ENCODE peak calls at places on chromosomes 12 and 14, in four cellular contexts. W is adrenal gland, I is GM23338, K is tibial artery. Z is an unnamed sample.

GRCh38 chr14:75985618-75986438 is at the start of gene IFT43:
- DNase-seq in W (peak; percentile 95), I (peak; percentile 90), K (peak; percentile 94), Z (peak; percentile 94)

GRCh38 chr12:45349911-45350310 is 134.0 kb downstream of the ANO6 start:
- DNase-seq in W (no peak), I (no peak), K (no peak), Z (no peak)

GRCh38 chr12:110670161-110670701 is 18.7 kb downstream of the HVCN1 start:
- DNase-seq in W (no peak), I (no peak), K (no peak), Z (no peak)

GRCh38 chr14:61322011-61322798 is 826 bp downstream of the PRKCH start:
- DNase-seq in W (peak; percentile 23), I (peak; percentile 43), K (peak; percentile 70), Z (peak; percentile 76)

GRCh38 chr12:93191461-93191860 is 186.3 kb upstream of the NUDT4 start:
- DNase-seq in W (no peak), I (no peak), K (no peak), Z (no peak)

GRCh38 chr12:10721654-10722501 is 1.2 kb downstream of the YBX3 start:
- DNase-seq in W (peak; percentile 96), I (peak; percentile 70), K (peak; percentile 99), Z (peak; percentile 89)

GRCh38 chr12:128994869-128995268 is 141.6 kb downstream of the GLT1D1 start:
- DNase-seq in W (no peak), I (no peak), K (no peak), Z (no peak)

GRCh38 chr12:110109037-110109836 is 14.9 kb upstream of the IFT81 start:
- DNase-seq in W (peak; percentile 95), I (peak; percentile 49), K (peak; percentile 97), Z (peak; percentile 58)

GRCh38 chr12:21257172-21257571 is 77.5 kb downstream of the SLCO1A2 start:
- DNase-seq in W (no peak), I (no peak), K (no peak), Z (no peak)

GRCh38 chr14:63192085-63192484 is 12.2 kb upstream of the RHOJ start:
- DNase-seq in W (no peak), I (no peak), K (no peak), Z (no peak)
- H3K27ac ChIP-seq in W (no peak overlapping the region), I (no peak overlapping the region), K (no peak overlapping the region), Z (peak overlapping the region; percentile 23)

DNA sequence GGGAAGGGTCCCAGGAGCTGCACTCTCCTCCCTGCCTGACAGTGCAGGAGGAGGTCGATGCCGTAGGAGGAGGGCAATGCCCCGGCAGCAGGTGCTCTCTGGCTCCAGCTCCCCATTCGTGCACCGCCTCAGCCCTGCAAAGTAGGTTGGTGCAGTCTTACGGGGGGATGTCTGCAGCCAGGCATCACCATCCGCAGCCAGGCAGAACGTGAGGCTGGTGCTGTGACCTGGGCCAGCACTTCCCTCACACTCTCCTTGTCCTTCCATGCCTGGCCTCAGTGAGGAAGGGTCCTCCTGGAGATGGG is 185.0 kb upstream of the C14orf180 start:
- DNase-seq in W (no peak), I (no peak), K (no peak), Z (peak; percentile 51)
- H3K4me1 ChIP-seq in W (no peaks in the 10 kb centered on the region), I (no peaks in the 10 kb centered on the region), K (no peaks in the 10 kb centered on the region), Z (peaks cover 39% of the 10 kb centered on the region)

GRCh38 chr12:51186465-51186864 is 13.5 kb upstream of the TFCP2 start:
- DNase-seq in W (no peak), I (no peak), K (no peak), Z (no peak)

GRCh38 chr12:51181558-51181957 is 8.6 kb upstream of the TFCP2 start:
- DNase-seq in W (no peak), I (no peak), K (no peak), Z (no peak)

GRCh38 chr12:51185171-51185717 is 12.3 kb upstream of the TFCP2 start:
- DNase-seq in W (no peak), I (no peak), K (no peak), Z (no peak)

GRCh38 chr12:51183349-51183748 is 10.4 kb upstream of the TFCP2 start:
- DNase-seq in W (no peak), I (no peak), K (no peak), Z (no peak)

DNA sequence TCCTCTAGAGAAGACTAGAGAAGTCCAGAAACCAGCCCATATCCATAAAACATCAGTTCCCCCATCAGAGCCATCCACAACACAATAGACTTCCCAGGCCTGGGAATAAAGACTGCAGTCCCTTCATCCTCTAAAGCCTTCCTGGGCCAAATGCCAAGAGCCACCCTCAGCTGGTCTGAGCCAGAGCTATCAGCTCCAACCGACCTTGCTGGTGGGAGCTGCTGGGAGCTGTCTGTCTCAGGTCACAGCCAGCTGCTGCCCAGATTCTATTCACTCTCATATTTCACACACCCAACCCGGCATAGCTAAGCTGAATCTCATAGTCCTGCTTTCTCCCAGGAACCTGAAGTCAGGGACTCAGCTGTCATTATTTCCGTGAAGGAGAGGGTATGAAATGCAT is 10.9 kb upstream of the TFCP2 start:
- DNase-seq in W (peak; percentile 83), I (peak; percentile 20), K (no peak), Z (peak; percentile 71)
- H3K27ac ChIP-seq in W (no peak overlapping the region), I (no peak overlapping the region), K (no peak overlapping the region), Z (peak overlapping the region; percentile 29)

GRCh38 chr12:104480826-104481457 is 24.2 kb downstream of the CHST11 start:
- DNase-seq in W (peak; percentile 42), I (no peak), K (peak; percentile 78), Z (peak; percentile 48)
- H3K4me1 ChIP-seq in W (no peaks in the 10 kb centered on the region), I (no peaks in the 10 kb centered on the region), K (no peaks in the 10 kb centered on the region), Z (peaks cover 2% of the 10 kb centered on the region)

GRCh38 chr12:47039079-47039478 is 40.3 kb upstream of the PCED1B start:
- DNase-seq in W (no peak), I (no peak), K (no peak), Z (no peak)
- H3K27ac ChIP-seq in W (no peak overlapping the region), I (no peak overlapping the region), K (peak overlapping the region; percentile 46), Z (no peak overlapping the region)

GRCh38 chr14:68364823-68365222 is 428.0 kb downstream of the ZFP36L1 start:
- DNase-seq in W (no peak), I (peak; percentile 50), K (no peak), Z (no peak)
- H3K4me1 ChIP-seq in W (peaks cover 27% of the 10 kb centered on the region), I (peaks cover 17% of the 10 kb centered on the region), K (no peaks in the 10 kb centered on the region), Z (peaks cover 5% of the 10 kb centered on the region)

Z was measured in heart left ventricle.